ENCODE peak calls at places on chromosomes 1 and 21, in six cellular contexts. W is iPS DF 6.9, R is adrenal gland, O is OCI-LY7, K is body of pancreas, N is cardiac muscle cell. M is an unnamed sample. For H3K4me1, the result is how much of the 10 kb centered on the place peaks cover.

GRCh38 chr1:42999308-42999707 is 40.6 kb upstream of the SLC2A1 start:
- DNase-seq in W (no peak), R (no peak), O (no peak), K (no peak), N (no peak), M (peak)

GRCh38 chr21:29943885-29944284 is 4.1 kb upstream of the GRIK1 start:
- DNase-seq in W (no peak), R (no peak), O (no peak), K (no peak), N (no peak), M (no peak)

GRCh38 chr1:2358651-2359640 is 32.4 kb downstream of the MORN1 start:
- DNase-seq in W (no peak), R (no peak), O (no peak), K (no peak), N (no peak), M (no peak)

GRCh38 chr1:2088434-2088833 is 38.2 kb downstream of the PRKCZ start:
- DNase-seq in W (no peak), R (peak), O (no peak), K (no peak), N (peak), M (no peak)

GRCh38 chr1:2636733-2637132 is 3.9 kb upstream of the MMEL1 start:
- DNase-seq in W (no peak), R (no peak), O (peak), K (no peak), N (no peak), M (no peak)

GRCh38 chr1:27536767-27537166 is 46.8 kb upstream of the WASF2 start:
- DNase-seq in W (no peak), R (peak), O (no peak), K (peak), N (peak), M (no peak)

GRCh38 chr1:91303165-91303564 is 101.5 kb downstream of the HFM1 start:
- DNase-seq in W (no peak), R (no peak), O (no peak), K (no peak), N (no peak), M (no peak)

GRCh38 chr1:19811206-19811851 is 3.8 kb downstream of the RNF186 start:
- DNase-seq in W (no peak), R (peak), O (peak), K (peak), N (peak), M (peak)

GRCh38 chr1:92749024-92749634 is 35.8 kb downstream of the EVI5 start:
- DNase-seq in W (peak), R (peak), O (peak), K (peak), N (peak), M (peak)

GRCh38 chr1:217402301-217402700 is 228.6 kb downstream of the GPATCH2 start:
- DNase-seq in W (no peak), R (no peak), O (no peak), K (no peak), N (no peak), M (no peak)

GRCh38 chr1:201022824-201023516 is 544 bp downstream of the KIF21B start:
- DNase-seq in W (no peak), R (no peak), O (peak), K (no peak), N (no peak), M (no peak)

GRCh38 chr21:42873096-42873495 is 6.2 kb downstream of the WDR4 start:
- DNase-seq in W (no peak), R (no peak), O (no peak), K (no peak), N (no peak), M (no peak)

GRCh38 chr1:158121604-158122254 is 59.0 kb upstream of the CD1D start:
- DNase-seq in W (no peak), R (peak), O (peak), K (peak), N (peak), M (peak)

GRCh38 chr1:158689841-158690240 is 3.3 kb upstream of the SPTA1 start:
- DNase-seq in W (no peak), R (no peak), O (no peak), K (no peak), N (no peak), M (no peak)

GRCh38 chr1:86515597-86515996 is 31.3 kb upstream of the CLCA4 start:
- DNase-seq in W (no peak), R (no peak), O (peak), K (no peak), N (peak), M (peak)

GRCh38 chr1:86352096-86352495 is 44.0 kb downstream of the ODF2L start:
- DNase-seq in W (no peak), R (no peak), O (no peak), K (no peak), N (peak), M (no peak)

GRCh38 chr1:179094826-179095225 is 13.0 kb downstream of the TOR3A start:
- DNase-seq in W (no peak), R (no peak), O (no peak), K (no peak), N (no peak), M (no peak)

GRCh38 chr1:197908695-197909336 is 6.4 kb downstream of the C1orf53 start:
- DNase-seq in W (no peak), R (no peak), O (no peak), K (no peak), N (no peak), M (no peak)

GRCh38 chr21:38942617-38943245 is 137.0 kb downstream of the ETS2 start:
- DNase-seq in W (no peak), R (no peak), O (no peak), K (no peak), N (no peak), M (no peak)

GRCh38 chr1:115545096-115545720 is 96.6 kb upstream of the VANGL1 start:
- DNase-seq in W (no peak), R (no peak), O (no peak), K (no peak), N (no peak), M (no peak)

GRCh38 chr1:165844114-165844798 is 16.8 kb downstream of the UCK2 start:
- DNase-seq in W (no peak), R (no peak), O (no peak), K (no peak), N (no peak), M (no peak)

GRCh38 chr1:3651939-3652537 is at the start of gene TP73:
- DNase-seq in W (no peak), R (no peak), O (no peak), K (no peak), N (peak), M (no peak)

GRCh38 chr1:6025269-6026094 is 20.2 kb upstream of the KCNAB2 start:
- DNase-seq in W (no peak), R (no peak), O (no peak), K (no peak), N (no peak), M (peak)

GRCh38 chr1:174039069-174039468 is 16.9 kb upstream of the RC3H1 start:
- DNase-seq in W (no peak), R (no peak), O (no peak), K (no peak), N (peak), M (no peak)

GRCh38 chr1:164728719-164729118 is 169.7 kb downstream of the PBX1 start:
- DNase-seq in W (no peak), R (no peak), O (no peak), K (no peak), N (peak), M (no peak)

GRCh38 chr1:86965012-86965826 is 50.8 kb downstream of the HS2ST1 start:
- DNase-seq in W (peak), R (no peak), O (peak), K (peak), N (peak), M (peak)

GRCh38 chr21:32812035-32812434 is 40.5 kb upstream of the PAXBP1 start:
- DNase-seq in W (no peak), R (no peak), O (no peak), K (no peak), N (no peak), M (no peak)

GRCh38 chr1:160576430-160576829 is 2.9 kb downstream of the CD84 start:
- DNase-seq in W (no peak), R (no peak), O (no peak), K (no peak), N (no peak), M (no peak)

GRCh38 chr1:235063068-235063765 is 65.4 kb downstream of the TOMM20 start:
- DNase-seq in W (no peak), R (no peak), O (peak), K (no peak), N (no peak), M (no peak)

GRCh38 chr1:178310685-178311105 is 186.1 kb downstream of the CLEC20A start:
- DNase-seq in W (peak), R (no peak), O (peak), K (peak), N (peak), M (peak)

GRCh38 chr1:74684301-74684700 is 10.7 kb upstream of the ERICH3 start:
- DNase-seq in W (no peak), R (no peak), O (no peak), K (no peak), N (no peak), M (no peak)

GRCh38 chr1:161773791-161774190 is 7.7 kb downstream of the ATF6 start:
- DNase-seq in W (no peak), R (no peak), O (no peak), K (no peak), N (no peak), M (no peak)

GRCh38 chr1:204493882-204494280 is 724 bp downstream of the PIK3C2B start:
- DNase-seq in W (no peak), R (peak), O (peak), K (peak), N (peak), M (peak)

GRCh38 chr1:203099121-203099520 is 13.3 kb upstream of the MYOG start:
- DNase-seq in W (no peak), R (no peak), O (no peak), K (no peak), N (no peak), M (no peak)

GRCh38 chr1:113871597-113872113 is at the start of gene PTPN22:
- DNase-seq in W (no peak), R (peak), O (peak), K (peak), N (peak), M (peak)

GRCh38 chr1:194445244-194445643 is 1258.8 kb upstream of the B3GALT2 start:
- DNase-seq in W (no peak), R (no peak), O (no peak), K (no peak), N (no peak), M (no peak)

GRCh38 chr1:162003825-162004205 is 19.9 kb downstream of the OLFML2B start:
- DNase-seq in W (no peak), R (peak), O (no peak), K (no peak), N (peak), M (no peak)

GRCh38 chr1:225598847-225599246 is 54.1 kb downstream of the ENAH start:
- DNase-seq in W (no peak), R (no peak), O (no peak), K (no peak), N (no peak), M (no peak)

GRCh38 chr1:225597926-225598575 is 54.9 kb downstream of the ENAH start:
- DNase-seq in W (no peak), R (no peak), O (no peak), K (no peak), N (peak), M (no peak)

GRCh38 chr1:225596152-225596551 is 56.8 kb downstream of the ENAH start:
- DNase-seq in W (no peak), R (no peak), O (no peak), K (no peak), N (no peak), M (no peak)

GRCh38 chr1:225593414-225593813 is 59.5 kb downstream of the ENAH start:
- DNase-seq in W (no peak), R (no peak), O (no peak), K (no peak), N (no peak), M (no peak)

DNA sequence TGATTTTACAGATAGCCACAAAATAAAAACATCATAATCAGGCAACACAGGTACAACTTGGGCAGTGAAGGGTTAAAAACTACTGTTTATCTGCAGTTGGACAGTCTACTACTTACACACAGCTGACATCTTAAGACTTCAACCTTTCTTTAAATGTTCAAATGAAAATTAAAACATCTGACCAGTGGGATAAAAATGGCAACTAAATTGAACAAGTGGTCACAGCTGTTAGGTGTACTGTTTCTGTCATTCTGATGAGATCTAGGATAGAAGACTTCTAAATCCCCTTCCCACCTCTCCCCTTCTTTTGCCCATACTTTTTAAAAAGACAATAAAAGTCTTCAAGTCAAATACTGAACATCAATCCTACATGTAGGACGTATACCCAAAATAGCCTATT is 56.2 kb downstream of the ENAH start:
- DNase-seq in W (no peak), R (no peak), O (no peak), K (no peak), N (no peak), M (no peak)
- H3K4me1 ChIP-seq in W (under half), R (under half), O (under half), K (under half), N (under half), M (under half)

GRCh38 chr1:35718492-35719336 is at the start of gene C1orf216:
- DNase-seq in W (no peak), R (peak), O (no peak), K (peak), N (peak), M (peak)
- H3K4me3 ChIP-seq in W (peak), R (peak), O (no peak), K (peak), N (peak), M (peak)

GRCh38 chr21:25370311-25370744 is 237.0 kb downstream of the MRPL39 start:
- DNase-seq in W (no peak), R (peak), O (no peak), K (peak), N (peak), M (no peak)

GRCh38 chr21:25369524-25370300 is 237.6 kb downstream of the MRPL39 start:
- DNase-seq in W (no peak), R (no peak), O (no peak), K (no peak), N (peak), M (no peak)

GRCh38 chr21:25368531-25368930 is 238.8 kb downstream of the MRPL39 start:
- DNase-seq in W (no peak), R (no peak), O (no peak), K (no peak), N (no peak), M (no peak)

GRCh38 chr21:25373126-25374082 is 233.9 kb downstream of the MRPL39 start:
- DNase-seq in W (peak), R (no peak), O (no peak), K (no peak), N (no peak), M (no peak)

DNA sequence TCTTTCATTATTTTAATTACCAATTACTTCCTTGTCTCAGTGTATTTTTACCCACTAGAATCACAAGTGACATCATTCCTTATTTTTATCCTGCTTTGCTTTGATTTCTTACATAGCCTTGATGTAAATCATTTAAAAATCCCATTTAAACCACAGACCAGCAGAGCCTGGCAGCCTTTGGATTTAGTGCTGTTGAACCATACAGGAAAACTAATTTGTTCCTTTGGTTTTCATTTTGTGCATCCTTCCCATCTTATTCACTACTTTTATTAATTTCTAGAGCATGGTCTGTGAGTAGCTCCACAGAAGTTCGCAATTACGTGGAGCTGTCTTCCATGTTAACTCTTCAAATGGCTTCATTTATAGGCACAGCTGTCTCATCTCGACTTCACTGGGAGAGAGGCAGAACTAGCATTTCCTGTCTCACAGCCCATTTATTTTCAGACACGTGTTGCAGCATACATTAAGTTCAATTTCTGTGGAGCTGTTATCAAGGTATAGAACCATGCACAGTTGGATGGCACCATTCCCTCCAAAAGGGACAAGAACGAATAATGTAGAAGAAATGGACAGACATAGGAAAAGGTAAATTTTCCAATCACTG is 235.3 kb downstream of the MRPL39 start:
- DNase-seq in W (no peak), R (no peak), O (no peak), K (no peak), N (no peak), M (no peak)
- H3K4me1 ChIP-seq in W (under half), R (under half), O (under half), K (under half), N (under half), M (under half)

GRCh38 chr1:167723707-167724323 is 2.0 kb downstream of the MPZL1 start:
- DNase-seq in W (no peak), R (no peak), O (peak), K (no peak), N (no peak), M (no peak)
- H3K4me3 ChIP-seq in W (no peak), R (peak), O (peak), K (no peak), N (peak), M (no peak)

GRCh38 chr21:41712730-41713129 is 54.1 kb downstream of the RIPK4 start:
- DNase-seq in W (no peak), R (no peak), O (no peak), K (no peak), N (no peak), M (no peak)
- H3K4me1 ChIP-seq in W (under half), R (under half), O (under half), K (under half), N (under half), M (under half)

DNA sequence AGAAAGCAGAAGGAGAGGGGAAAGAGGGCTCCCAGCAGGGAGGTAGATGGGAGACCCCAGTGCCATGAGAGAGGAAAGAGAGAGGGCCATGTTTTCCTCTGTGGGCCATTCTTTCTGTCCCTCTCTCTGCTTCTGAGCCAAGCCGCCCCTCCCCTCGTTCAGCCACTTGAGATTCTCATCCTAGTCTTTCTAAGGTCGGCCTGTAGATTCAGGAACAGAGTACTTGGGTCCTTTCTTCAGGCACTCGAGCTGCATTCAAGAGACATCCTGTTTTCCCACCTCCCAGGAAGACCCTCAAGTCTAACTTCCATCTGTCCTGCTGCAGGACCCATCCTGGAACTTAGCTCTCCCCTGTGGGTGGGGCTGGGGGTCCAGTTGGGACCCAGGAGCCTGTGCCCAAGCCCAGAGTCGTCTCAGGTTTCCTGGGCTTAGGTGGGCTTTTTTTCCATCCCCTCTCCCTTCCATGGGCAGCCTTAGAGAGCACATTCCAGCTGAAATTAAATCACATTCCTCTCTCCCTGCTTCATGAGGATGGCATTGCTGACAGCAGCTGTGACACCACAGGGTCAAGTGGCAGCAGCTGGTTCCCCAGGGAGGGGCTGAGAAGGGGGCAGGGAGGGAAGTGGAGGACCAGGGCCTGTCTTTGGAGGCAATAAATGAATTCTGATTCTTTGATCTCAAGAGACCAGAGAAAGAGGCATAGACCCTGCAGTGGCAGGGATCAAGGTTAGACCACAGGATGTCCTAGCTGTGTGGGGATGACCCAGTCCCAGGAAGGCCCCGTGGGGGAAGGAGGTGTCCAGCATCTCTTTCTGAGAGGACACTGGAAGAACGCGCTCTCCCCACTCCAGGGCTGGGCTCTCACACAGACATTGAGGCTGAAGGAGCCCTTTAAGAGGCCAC is 12.9 kb downstream of the NES start:
- DNase-seq in W (no peak), R (no peak), O (no peak), K (no peak), N (no peak), M (no peak)
- H3K4me3 ChIP-seq in W (no peak), R (no peak), O (no peak), K (no peak), N (peak), M (no peak)

DNA sequence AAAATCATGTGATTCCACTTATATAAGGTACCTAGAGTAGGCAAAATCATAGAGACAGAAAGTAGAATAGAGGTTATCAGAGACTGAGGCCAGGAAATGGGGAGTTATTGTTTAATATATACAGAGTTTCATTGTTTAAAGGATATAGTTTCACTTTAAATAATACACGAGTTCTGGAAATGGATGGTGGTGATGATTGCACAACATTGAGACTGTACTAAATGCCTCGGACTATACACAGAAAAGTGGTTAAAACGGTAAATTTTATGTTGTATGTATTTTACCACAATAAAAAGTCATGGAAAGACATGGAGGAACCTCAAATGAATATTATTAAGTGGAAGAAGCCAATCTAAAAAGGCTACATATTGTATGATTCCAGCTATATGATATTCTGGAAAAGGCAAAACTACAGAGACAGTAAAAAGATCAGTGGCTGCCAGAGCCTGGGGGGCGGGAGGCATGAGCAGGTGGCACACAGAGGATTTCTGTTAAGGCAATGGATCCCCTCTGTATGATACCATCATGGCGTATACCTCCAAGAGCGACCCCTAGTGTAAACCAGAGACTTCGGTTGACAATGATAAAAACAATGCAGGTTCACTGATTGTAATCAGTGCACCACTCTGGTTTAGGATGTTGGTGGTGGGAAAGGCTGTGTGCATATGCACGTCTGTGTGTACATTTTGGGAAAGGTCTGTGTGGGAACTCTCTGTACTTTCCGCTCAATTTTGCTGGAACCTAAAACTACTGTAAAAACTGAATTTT is 7.5 kb downstream of the C1orf198 start:
- DNase-seq in W (no peak), R (no peak), O (no peak), K (no peak), N (no peak), M (no peak)
- H3K4me1 ChIP-seq in W (under half), R (under half), O (under half), K (half or more), N (under half), M (under half)

GRCh38 chr1:33182452-33182851 is 609 bp upstream of the TRIM62 start:
- DNase-seq in W (no peak), R (no peak), O (no peak), K (peak), N (peak), M (peak)
- H3K4me3 ChIP-seq in W (no peak), R (peak), O (peak), K (no peak), N (peak), M (no peak)

GRCh38 chr1:116569776-116570357 is 959 bp downstream of the CD58 start:
- DNase-seq in W (no peak), R (peak), O (no peak), K (peak), N (peak), M (peak)
- H3K4me1 ChIP-seq in W (under half), R (under half), O (under half), K (under half), N (under half), M (under half)

M was measured in small intestine.